ENCODE peak calls at places on chromosome 1, in four cellular contexts. D, W, M and F are unnamed samples.

GRCh38 chr1:35220976-35221375 is 28.0 kb upstream of the SFPQ start:
- DNase-seq in D (no peak), M (no peak), W (no peak), F (no peak)

GRCh38 chr1:32448773-32449456 is 16.0 kb upstream of the ZBTB8B start:
- DNase-seq in W (no peak), M (no peak), D (no peak), F (no peak)

GRCh38 chr1:147895123-147895522 is 7.5 kb upstream of the GJA8 start:
- DNase-seq in W (no peak), M (no peak), D (no peak), F (no peak)

GRCh38 chr1:234957330-234958065 is 171.1 kb downstream of the TOMM20 start:
- DNase-seq in W (no peak), D (no peak), M (no peak), F (no peak)

GRCh38 chr1:94094466-94095111 is 26.4 kb downstream of the ABCA4 start:
- DNase-seq in W (no peak), M (peak; percentile 86), D (peak; percentile 54), F (peak; percentile 55)

GRCh38 chr1:113243529-113243928 is 146.8 kb upstream of the MAGI3 start:
- DNase-seq in W (no peak), M (no peak), D (no peak), F (no peak)

GRCh38 chr1:44862829-44863406 is 19.9 kb upstream of the PTCH2 start:
- DNase-seq in W (no peak), M (no peak), D (no peak), F (no peak)

GRCh38 chr1:51070640-51071039 is 31.4 kb upstream of the C1orf185 start:
- DNase-seq in W (no peak), D (no peak), M (no peak), F (no peak)

GRCh38 chr1:9590201-9590600 is 1.5 kb downstream of the TMEM201 start:
- DNase-seq in W (no peak), M (peak; percentile 30), D (no peak), F (no peak)

GRCh38 chr1:174828264-174828663 is 171.5 kb upstream of the CACYBP start:
- DNase-seq in W (no peak), D (no peak), M (no peak), F (no peak)

GRCh38 chr1:94335950-94336349 is 82.2 kb upstream of the ABCD3 start:
- DNase-seq in D (peak; percentile 52), W (no peak), M (peak; percentile 74), F (no peak)

GRCh38 chr1:94955767-94956632 is 29.1 kb upstream of the CNN3 start:
- DNase-seq in D (no peak), W (no peak), M (peak; percentile 70), F (no peak)

GRCh38 chr1:23585321-23586022 is 26.2 kb upstream of the ID3 start:
- DNase-seq in W (no peak), M (no peak), D (peak; percentile 72), F (no peak)

GRCh38 chr1:30417001-30417700 is 306.2 kb downstream of the MATN1 start:
- DNase-seq in M (no peak), W (no peak), D (no peak), F (no peak)

GRCh38 chr1:41396084-41396483 is 34.9 kb downstream of the FOXO6 start:
- DNase-seq in W (no peak), D (no peak), M (no peak), F (no peak)

GRCh38 chr1:225973158-225973557 is 26.0 kb downstream of the SDE2 start:
- DNase-seq in W (no peak), M (no peak), D (no peak), F (no peak)

GRCh38 chr1:245609354-245609753 is 454.6 kb downstream of the KIF26B start:
- DNase-seq in W (no peak), M (no peak), D (no peak), F (no peak)

GRCh38 chr1:3169621-3170356 is 100.8 kb downstream of the PRDM16 start:
- DNase-seq in M (no peak), W (no peak), D (no peak), F (no peak)

GRCh38 chr1:6935379-6936307 is 150.4 kb downstream of the CAMTA1 start:
- DNase-seq in W (no peak), D (no peak), M (no peak), F (no peak)

GRCh38 chr1:223007935-223008334 is 135.1 kb downstream of the TLR5 start:
- DNase-seq in M (no peak), W (no peak), D (no peak), F (no peak)

GRCh38 chr1:26923711-26924110 is 2.2 kb downstream of the NUDC start:
- DNase-seq in D (no peak), M (no peak), W (no peak), F (no peak)

GRCh38 chr1:77016371-77016770 is 149.1 kb downstream of the ST6GALNAC5 start:
- DNase-seq in D (no peak), M (no peak), W (no peak), F (no peak)

GRCh38 chr1:44786138-44786840 is 1.7 kb downstream of the BEST4 start:
- DNase-seq in M (peak; percentile 64), W (peak; percentile 62), D (peak; percentile 72), F (peak; percentile 93)

GRCh38 chr1:163442214-163442765 is 120.5 kb downstream of the NUF2 start:
- DNase-seq in W (no peak), D (no peak), M (no peak), F (no peak)

GRCh38 chr1:111323231-111323630 is 32.6 kb downstream of the CHIA start:
- DNase-seq in D (no peak), M (no peak), W (no peak), F (no peak)

GRCh38 chr1:240802271-240802670 is 190.3 kb upstream of the GREM2 start:
- DNase-seq in W (no peak), M (no peak), D (no peak), F (no peak)

GRCh38 chr1:242454262-242455051 is 70.0 kb downstream of the PLD5 start:
- DNase-seq in W (no peak), M (no peak), D (no peak), F (no peak)

GRCh38 chr1:202084791-202085681 is 37.7 kb upstream of the GPR37L1 start:
- DNase-seq in M (no peak), D (no peak), W (no peak), F (peak; percentile 22)

GRCh38 chr1:234725177-234726132 is 115.5 kb upstream of the IRF2BP2 start:
- DNase-seq in M (peak; percentile 61), W (peak; percentile 19), D (no peak), F (no peak)

GRCh38 chr1:43930168-43930948 is 3.2 kb upstream of the ARTN start:
- DNase-seq in M (no peak), W (no peak), D (no peak), F (no peak)

GRCh38 chr1:79683420-79683819 is 676.9 kb upstream of the ADGRL4 start:
- DNase-seq in D (no peak), W (no peak), M (no peak), F (no peak)

GRCh38 chr1:18939398-18940302 is 16.8 kb downstream of the IFFO2 start:
- DNase-seq in W (no peak), D (no peak), M (no peak), F (no peak)

DNA sequence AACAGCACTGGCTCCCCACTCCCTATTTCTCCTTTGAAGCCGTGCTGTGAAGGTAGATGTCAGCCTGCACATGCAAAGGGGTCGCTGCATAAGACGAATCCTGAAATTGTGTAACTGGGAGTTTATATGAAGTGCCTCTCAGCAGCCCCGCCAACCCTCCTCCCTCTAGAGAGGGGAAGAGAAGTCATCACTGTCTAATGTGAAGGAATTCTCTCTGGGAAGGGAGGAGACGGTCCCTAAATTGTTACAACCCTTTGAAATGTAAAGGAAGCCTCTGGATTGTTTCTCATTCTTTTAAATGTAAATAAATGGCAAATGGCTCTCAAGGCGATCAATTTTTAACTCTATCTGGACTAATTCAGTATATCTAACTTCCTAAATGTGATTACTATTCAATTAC is 545.4 kb downstream of the PLA2G4A start:
- DNase-seq in D (no peak), M (no peak), W (no peak), F (no peak)
- H3K4me3 ChIP-seq in D (no peak overlapping the region), M (no peak overlapping the region), W (no peak overlapping the region), F (no peak overlapping the region)

DNA sequence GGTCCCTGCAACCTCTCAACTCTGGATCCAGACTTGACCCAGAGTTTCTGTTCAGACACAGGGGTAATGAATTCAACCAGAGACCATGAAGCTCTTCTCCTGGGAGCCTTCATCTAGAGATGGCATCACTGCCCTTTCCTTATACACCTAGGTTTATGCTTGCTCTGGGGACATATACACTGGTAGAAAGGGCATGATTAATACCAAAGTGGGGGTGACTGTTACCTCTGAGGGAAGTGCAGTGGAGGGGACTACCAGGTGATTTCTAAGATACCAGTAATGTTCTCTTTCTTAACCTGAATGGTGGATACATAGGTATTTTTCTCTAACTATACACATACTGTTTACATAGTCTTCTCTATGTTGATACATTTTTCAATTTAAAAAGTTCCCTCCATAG is 48.4 kb downstream of the JAK1 start:
- DNase-seq in D (no peak), M (no peak), W (no peak), F (no peak)
- H3K27ac ChIP-seq in D (peak overlapping the region; percentile 44), M (peak overlapping the region; percentile 28), W (no peak overlapping the region), F (peak overlapping the region; percentile 26)

GRCh38 chr1:154405762-154406571 is 824 bp downstream of the IL6R start:
- DNase-seq in W (peak; percentile 34), D (peak; percentile 91), M (peak; percentile 91), F (peak; percentile 83)

GRCh38 chr1:154407866-154408777 is 3.0 kb downstream of the IL6R start:
- DNase-seq in D (no peak), W (no peak), M (no peak), F (no peak)

GRCh38 chr1:154404984-154405761 is at the start of gene IL6R:
- DNase-seq in M (peak; percentile 96), W (peak; percentile 68), D (peak; percentile 97), F (peak; percentile 97)

GRCh38 chr1:154406572-154406879 is 1.4 kb downstream of the IL6R start:
- DNase-seq in W (no peak), M (no peak), D (no peak), F (no peak)

GRCh38 chr1:154407021-154407865 is 2.1 kb downstream of the IL6R start:
- DNase-seq in D (no peak), W (no peak), M (no peak), F (peak; percentile 88)
- H3K4me3 ChIP-seq in D (peak overlapping the region; percentile 98), W (peak overlapping the region; percentile 67), M (peak overlapping the region; percentile 79), F (peak overlapping the region; percentile 60)

GRCh38 chr1:209728466-209728865 is 23.8 kb downstream of the HSD11B1 start:
- DNase-seq in M (peak; percentile 42), D (no peak), W (no peak), F (no peak)

GRCh38 chr1:209723265-209723664 is 18.6 kb downstream of the HSD11B1 start:
- DNase-seq in D (no peak), M (no peak), W (no peak), F (no peak)

GRCh38 chr1:209727286-209727685 is 22.6 kb downstream of the HSD11B1 start:
- DNase-seq in M (no peak), W (no peak), D (no peak), F (no peak)

GRCh38 chr1:209723761-209724693 is 19.4 kb downstream of the HSD11B1 start:
- DNase-seq in W (no peak), D (no peak), M (no peak), F (no peak)

DNA sequence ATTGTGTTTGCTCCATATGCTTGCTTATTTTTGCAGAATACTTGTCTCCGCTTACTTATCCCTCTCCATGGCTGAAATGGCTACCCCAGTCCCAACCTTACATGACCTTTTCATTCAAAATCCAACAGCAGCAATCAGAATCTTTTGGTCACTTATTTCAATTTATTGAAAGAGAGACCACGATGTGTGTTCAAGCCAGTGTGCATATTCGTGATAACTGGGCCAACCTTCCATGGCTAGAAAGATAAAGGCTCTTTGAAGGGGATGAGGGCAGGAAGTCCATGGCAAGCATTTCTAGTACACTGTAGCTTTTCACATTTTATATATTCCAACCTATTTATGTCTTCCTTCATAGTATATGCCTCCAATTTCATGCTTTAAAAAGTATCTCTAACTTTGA is 23.1 kb downstream of the HSD11B1 start:
- DNase-seq in W (no peak), M (no peak), D (no peak), F (no peak)
- H3K27ac ChIP-seq in W (no peak overlapping the region), M (peak overlapping the region; percentile 73), D (no peak overlapping the region), F (no peak overlapping the region)